ENCODE peak calls at places on chromosomes 5 and 9, in ten cellular contexts. V is GM23338, G is BE2C, L is fibroblast of lung, R is AG04450, H is mammary epithelial cell, W is upper lobe of right lung, E is psoas muscle, B is GM06990, A is cardiac muscle cell. M is an unnamed sample. For H3K27me3, the result is how much of the 10 kb centered on the place peaks cover.

GRCh38 chr5:127294829-127295228 is 4.2 kb downstream of the MEGF10 start:
- DNase-seq in V (no peak), G (no peak), L (no peak), R (no peak), H (no peak), W (no peak), E (no peak), B (no peak), A (no peak), M (no peak)

GRCh38 chr5:108661590-108662219 is 86.0 kb upstream of the FER start:
- DNase-seq in V (no peak), G (no peak), L (peak), R (no peak), H (peak), W (no peak), E (no peak), B (no peak), A (peak), M (no peak)

GRCh38 chr9:28163619-28164018 is 590.3 kb upstream of the C9orf72 start:
- DNase-seq in V (no peak), G (no peak), L (no peak), R (no peak), H (peak), W (no peak), E (no peak), B (no peak), A (no peak), M (no peak)

GRCh38 chr5:134566741-134567221 is 41.3 kb downstream of the JADE2 start:
- DNase-seq in V (no peak), G (no peak), L (no peak), R (no peak), H (no peak), W (no peak), E (no peak), B (no peak), A (no peak), M (peak)

GRCh38 chr5:138338411-138339085 is 482 bp downstream of the FAM53C start:
- DNase-seq in V (no peak), G (no peak), L (no peak), R (no peak), H (no peak), W (no peak), E (no peak), B (peak), A (no peak), M (no peak)

GRCh38 chr5:16456103-16456832 is 9.3 kb downstream of the ZNF622 start:
- DNase-seq in V (peak), G (no peak), L (peak), R (peak), H (peak), W (peak), E (peak), B (peak), A (peak), M (no peak)

GRCh38 chr9:122213102-122213588 is 15.6 kb downstream of the LHX6 start:
- DNase-seq in V (no peak), G (no peak), L (no peak), R (no peak), H (no peak), W (no peak), E (no peak), B (no peak), A (no peak), M (no peak)

GRCh38 chr9:93003552-93004407 is 54.7 kb upstream of the SUSD3 start:
- DNase-seq in V (peak), G (peak), L (peak), R (peak), H (peak), W (peak), E (no peak), B (peak), A (peak), M (peak)

GRCh38 chr5:15383021-15383420 is 117.0 kb upstream of the FBXL7 start:
- DNase-seq in V (no peak), G (no peak), L (no peak), R (no peak), H (no peak), W (no peak), E (no peak), B (no peak), A (no peak), M (no peak)

GRCh38 chr5:40497573-40497972 is 182.1 kb upstream of the PTGER4 start:
- DNase-seq in V (peak), G (no peak), L (no peak), R (no peak), H (peak), W (no peak), E (no peak), B (no peak), A (peak), M (no peak)

GRCh38 chr9:92976436-92976835 is 29.1 kb downstream of the FGD3 start:
- DNase-seq in V (no peak), G (no peak), L (no peak), R (no peak), H (no peak), W (peak), E (no peak), B (no peak), A (no peak), M (no peak)

GRCh38 chr5:145978171-145978570 is 41.8 kb downstream of the SH3RF2 start:
- DNase-seq in V (no peak), G (no peak), L (no peak), R (no peak), H (no peak), W (no peak), E (no peak), B (no peak), A (no peak), M (no peak)

GRCh38 chr5:88081877-88082276 is 186.8 kb downstream of the TMEM161B start:
- DNase-seq in V (no peak), G (no peak), L (no peak), R (no peak), H (no peak), W (no peak), E (no peak), B (no peak), A (no peak), M (no peak)

GRCh38 chr5:170747357-170747756 is 36.2 kb upstream of the GABRP start:
- DNase-seq in V (no peak), G (peak), L (no peak), R (no peak), H (no peak), W (no peak), E (no peak), B (no peak), A (no peak), M (no peak)

GRCh38 chr5:108769352-108769751 is 21.7 kb downstream of the FER start:
- DNase-seq in V (no peak), G (no peak), L (no peak), R (no peak), H (no peak), W (no peak), E (no peak), B (no peak), A (no peak), M (no peak)

GRCh38 chr9:12759767-12760166 is 15.1 kb upstream of the LURAP1L start:
- DNase-seq in V (no peak), G (no peak), L (peak), R (no peak), H (peak), W (no peak), E (no peak), B (no peak), A (peak), M (no peak)

GRCh38 chr9:12748016-12748415 is 26.8 kb upstream of the LURAP1L start:
- DNase-seq in V (no peak), G (no peak), L (peak), R (no peak), H (peak), W (no peak), E (no peak), B (no peak), A (no peak), M (no peak)

GRCh38 chr9:12748954-12749353 is 25.9 kb upstream of the LURAP1L start:
- DNase-seq in V (no peak), G (no peak), L (no peak), R (no peak), H (no peak), W (no peak), E (no peak), B (no peak), A (no peak), M (no peak)

GRCh38 chr9:12753931-12754330 is 20.9 kb upstream of the LURAP1L start:
- DNase-seq in V (no peak), G (peak), L (no peak), R (no peak), H (no peak), W (no peak), E (no peak), B (no peak), A (no peak), M (no peak)
- TF ChIP-seq CTCF in V (no peak), G (no peak), L (no peak), R (no peak), H (no peak), W (no peak), E (no peak), B (no peak), A (no peak), M (no peak)

DNA sequence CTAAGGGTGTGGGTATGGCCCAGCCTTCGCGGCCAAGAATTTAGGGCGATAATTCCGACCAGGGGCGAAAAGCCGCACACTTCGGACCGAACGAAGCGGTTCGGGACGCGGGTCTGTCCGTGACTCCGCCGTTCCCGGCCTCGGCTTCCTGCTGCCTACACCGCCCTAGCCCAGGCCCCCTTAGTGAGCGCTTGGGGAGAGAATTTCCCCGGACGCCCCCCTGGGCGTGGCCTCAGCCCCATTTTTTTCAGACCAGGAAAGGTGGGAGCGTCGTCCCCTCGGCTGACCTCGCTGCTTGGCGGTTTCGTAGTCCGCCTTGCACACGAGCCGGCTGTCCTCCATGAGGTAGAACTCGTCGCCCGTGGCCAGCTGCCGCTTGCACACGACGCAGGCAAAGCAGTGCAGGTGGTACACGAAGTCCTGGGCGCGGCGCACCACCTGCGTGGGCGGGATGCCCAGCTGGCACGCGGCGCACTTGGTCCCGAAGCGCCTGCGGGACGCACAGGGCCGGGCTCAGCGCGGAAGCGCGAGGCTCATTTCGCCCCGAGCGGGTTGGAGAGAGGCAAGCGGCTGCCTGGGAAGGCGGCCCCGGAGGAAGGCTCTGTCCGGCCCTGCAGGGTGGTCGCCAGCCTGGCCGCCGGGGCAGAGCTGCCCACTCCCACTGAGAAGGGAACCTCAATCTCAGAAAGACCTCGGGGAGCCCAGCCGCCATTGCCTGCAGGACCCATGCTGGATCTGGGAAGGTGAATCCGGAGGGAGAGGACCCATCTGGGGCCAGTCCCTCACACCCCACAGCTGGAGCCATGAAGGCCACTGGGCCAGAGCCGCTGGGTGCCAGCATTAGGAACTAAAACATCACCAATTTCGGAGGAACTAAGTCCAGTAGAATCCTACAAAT is 5.3 kb downstream of the LHX3 start:
- DNase-seq in V (peak), G (no peak), L (no peak), R (no peak), H (no peak), W (no peak), E (no peak), B (no peak), A (no peak), M (no peak)
- H3K27me3 ChIP-seq in V (half or more), G (half or more), L (half or more), R (half or more), H (half or more), W (half or more), E (half or more), B (under half), A (half or more), M (half or more)

GRCh38 chr9:91074866-91075265 is 273.2 kb downstream of the SYK start:
- DNase-seq in V (no peak), G (no peak), L (no peak), R (no peak), H (no peak), W (no peak), E (no peak), B (no peak), A (no peak), M (no peak)
- H3K4me3 ChIP-seq in V (no peak), G (no peak), L (no peak), R (no peak), H (no peak), W (no peak), E (no peak), B (no peak), A (no peak), M (no peak)

GRCh38 chr9:101571114-101571513 is 23.7 kb downstream of the PPP3R2 start:
- DNase-seq in V (no peak), G (no peak), L (no peak), R (no peak), H (no peak), W (no peak), E (no peak), B (no peak), A (no peak), M (no peak)

GRCh38 chr9:101569736-101570501 is 24.9 kb downstream of the PPP3R2 start:
- DNase-seq in V (no peak), G (no peak), L (no peak), R (no peak), H (no peak), W (no peak), E (no peak), B (no peak), A (peak), M (no peak)

GRCh38 chr9:101564252-101564651 is 30.5 kb downstream of the PPP3R2 start:
- DNase-seq in V (no peak), G (no peak), L (no peak), R (no peak), H (no peak), W (no peak), E (no peak), B (no peak), A (no peak), M (no peak)

GRCh38 chr9:101566904-101567724 is 27.7 kb downstream of the PPP3R2 start:
- DNase-seq in V (peak), G (peak), L (peak), R (no peak), H (peak), W (no peak), E (no peak), B (no peak), A (peak), M (no peak)

DNA sequence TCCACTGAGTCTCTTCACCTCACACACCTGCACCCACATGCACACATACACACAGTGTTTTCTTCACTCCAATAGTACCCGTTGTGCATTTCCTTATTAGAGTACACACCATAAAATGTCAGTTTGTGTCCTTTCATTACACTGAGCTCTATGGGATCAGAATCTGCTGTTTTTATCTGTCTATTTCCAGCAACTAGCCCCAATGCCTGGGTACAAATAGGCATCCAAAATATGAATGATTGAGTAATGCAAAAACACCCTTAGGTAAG is 27.1 kb downstream of the PPP3R2 start:
- DNase-seq in V (no peak), G (no peak), L (no peak), R (no peak), H (no peak), W (no peak), E (no peak), B (no peak), A (no peak), M (no peak)
- TF ChIP-seq CTCF in V (no peak), G (no peak), L (no peak), R (no peak), H (no peak), W (no peak), E (no peak), B (no peak), A (no peak), M (no peak)

GRCh38 chr5:181171782-181172181 is 24.4 kb downstream of the OR2V2 start:
- DNase-seq in V (no peak), G (no peak), L (no peak), R (no peak), H (no peak), W (no peak), E (no peak), B (no peak), A (no peak), M (no peak)

GRCh38 chr5:181170996-181171395 is 23.6 kb downstream of the OR2V2 start:
- DNase-seq in V (no peak), G (no peak), L (no peak), R (no peak), H (no peak), W (no peak), E (no peak), B (no peak), A (no peak), M (no peak)

GRCh38 chr5:181170237-181170830 is 22.9 kb downstream of the OR2V2 start:
- DNase-seq in V (peak), G (peak), L (no peak), R (no peak), H (no peak), W (no peak), E (no peak), B (no peak), A (no peak), M (no peak)

GRCh38 chr5:181173420-181174342 is 26.3 kb downstream of the OR2V2 start:
- DNase-seq in V (peak), G (peak), L (no peak), R (no peak), H (peak), W (no peak), E (no peak), B (peak), A (peak), M (peak)

DNA sequence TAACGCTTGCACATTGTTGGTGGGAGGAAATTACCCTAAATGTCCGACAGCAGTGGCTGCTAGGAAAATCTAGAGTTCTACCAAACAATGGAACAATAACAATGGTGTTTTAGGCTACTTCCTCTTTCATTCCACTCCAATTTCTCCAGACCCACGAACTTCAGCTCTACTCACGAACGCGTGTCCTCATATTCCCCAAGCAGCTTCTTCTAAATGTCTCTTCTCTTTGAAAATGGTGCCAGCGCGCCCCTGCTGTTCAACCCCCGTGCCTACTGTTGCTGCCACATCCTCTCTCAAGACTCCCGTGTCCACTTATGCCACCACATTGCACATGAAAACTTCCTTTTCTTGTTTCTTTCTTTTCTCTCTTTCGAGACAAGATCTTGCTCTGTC is 25.6 kb downstream of the OR2V2 start:
- DNase-seq in V (no peak), G (no peak), L (no peak), R (no peak), H (no peak), W (no peak), E (no peak), B (no peak), A (no peak), M (peak)
- H3K27me3 ChIP-seq in V (under half), G (under half), L (under half), R (under half), H (under half), W (half or more), E (half or more), B (under half), A (half or more), M (under half)

GRCh38 chr9:21589344-21590056 is 107.4 kb upstream of the IFNE start:
- DNase-seq in V (no peak), G (no peak), L (no peak), R (no peak), H (no peak), W (no peak), E (no peak), B (no peak), A (no peak), M (no peak)

GRCh38 chr9:21590058-21590996 is 108.2 kb upstream of the IFNE start:
- DNase-seq in V (no peak), G (no peak), L (no peak), R (no peak), H (peak), W (no peak), E (no peak), B (no peak), A (no peak), M (no peak)

GRCh38 chr9:21585756-21586752 is 103.9 kb upstream of the IFNE start:
- DNase-seq in V (no peak), G (no peak), L (peak), R (no peak), H (no peak), W (no peak), E (no peak), B (no peak), A (no peak), M (no peak)

GRCh38 chr9:21592063-21592338 is 109.9 kb upstream of the IFNE start:
- DNase-seq in V (no peak), G (no peak), L (no peak), R (no peak), H (no peak), W (no peak), E (no peak), B (no peak), A (no peak), M (no peak)

DNA sequence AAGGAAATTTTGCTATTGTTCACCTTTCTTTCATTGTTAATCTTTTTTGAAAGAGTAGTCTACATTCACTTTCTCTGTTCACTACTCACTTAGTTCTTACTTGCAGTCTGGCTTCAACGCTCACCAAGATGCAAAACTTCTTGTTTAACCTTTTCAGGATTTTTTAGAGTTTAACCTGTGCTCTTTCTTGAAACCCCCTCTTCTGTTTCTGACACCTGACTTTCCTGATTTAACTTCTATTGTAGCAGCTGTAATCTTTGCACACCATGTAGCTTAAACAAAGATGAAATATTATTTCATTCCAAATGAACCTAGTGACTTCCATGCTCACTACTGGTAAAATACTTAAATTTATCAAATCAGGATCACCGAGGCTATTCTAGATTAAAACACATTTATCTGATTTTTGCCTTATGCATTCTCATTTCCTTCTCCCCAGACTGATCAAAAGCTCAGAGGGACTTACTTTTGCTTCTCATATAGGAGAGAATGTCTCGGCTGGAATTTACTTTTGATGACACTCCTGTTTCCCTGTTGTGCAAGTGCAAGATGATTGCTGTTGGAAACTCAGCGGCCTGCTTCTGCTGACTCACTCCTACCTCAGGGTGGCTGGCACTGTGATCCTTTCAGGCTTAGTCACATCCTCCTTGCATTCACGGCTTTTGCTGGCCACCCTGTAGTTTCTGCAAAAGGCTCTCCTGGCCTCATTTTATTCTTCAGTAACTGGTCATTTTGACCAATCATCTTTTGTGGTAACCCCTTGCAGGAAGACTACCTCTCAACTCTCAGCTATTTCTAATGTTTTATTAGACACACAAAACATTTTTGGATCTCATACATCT is 109.3 kb upstream of the IFNE start:
- DNase-seq in V (peak), G (no peak), L (peak), R (peak), H (peak), W (no peak), E (peak), B (no peak), A (peak), M (peak)
- H3K4me3 ChIP-seq in V (no peak), G (no peak), L (peak), R (no peak), H (peak), W (no peak), E (no peak), B (no peak), A (no peak), M (peak)

DNA sequence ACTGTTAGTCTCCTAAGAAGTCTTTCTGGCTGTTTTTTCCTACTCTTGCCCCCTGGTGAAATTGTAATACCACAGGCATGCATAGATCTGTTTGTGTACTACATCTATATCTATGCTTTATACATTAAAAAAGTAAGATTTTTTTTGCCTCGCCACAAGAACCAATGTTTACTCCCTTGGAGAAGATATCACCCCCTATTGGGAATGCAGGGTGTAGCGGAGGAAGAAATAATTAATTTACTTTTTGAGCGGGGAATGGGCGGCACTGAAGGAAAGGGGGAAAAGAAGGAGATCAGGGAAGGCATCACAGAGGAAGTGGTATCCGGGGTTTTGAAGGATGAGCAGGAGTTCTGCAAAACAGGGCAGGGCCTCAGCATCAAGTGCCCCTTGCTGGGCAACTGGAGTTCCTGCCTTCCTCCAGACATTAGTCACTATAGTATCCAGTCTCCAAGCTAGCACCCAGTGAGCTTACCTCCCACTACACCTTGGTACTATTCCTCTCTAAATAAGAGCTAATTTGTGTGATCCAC is 134.9 kb downstream of the GABBR2 start:
- DNase-seq in V (no peak), G (no peak), L (no peak), R (no peak), H (no peak), W (no peak), E (no peak), B (no peak), A (no peak), M (no peak)
- TF ChIP-seq CTCF in V (no peak), G (no peak), L (no peak), R (peak), H (no peak), W (no peak), E (no peak), B (peak), A (no peak), M (no peak)